ENCODE peak calls at places on chromosome 17, in five cellular contexts. Z, K, V, O and M are unnamed samples. For H3K36me3, the result is how much of the 10 kb centered on the place peaks cover.

GRCh38 chr17:30958187-30958586 is 12.7 kb upstream of the RNF135 start:
- DNase-seq in Z (peak), V (no peak), K (peak), O (no peak), M (peak)

GRCh38 chr17:9837551-9838471 is 12.1 kb downstream of the GLP2R start:
- DNase-seq in K (peak), Z (no peak), V (peak), O (peak), M (no peak)

GRCh38 chr17:46764335-46764708 is 54.2 kb downstream of the WNT3 start:
- DNase-seq in O (no peak), V (no peak), Z (no peak), K (no peak), M (no peak)

GRCh38 chr17:34254651-34255380 is at the start of gene CCL2:
- DNase-seq in V (peak), Z (peak), K (peak), O (peak), M (peak)

GRCh38 chr17:31490991-31491793 is 99.7 kb downstream of the RAB11FIP4 start:
- DNase-seq in Z (no peak), K (no peak), V (no peak), O (peak), M (peak)

GRCh38 chr17:65523853-65524664 is 37.4 kb downstream of the AXIN2 start:
- DNase-seq in K (peak), Z (peak), V (no peak), O (no peak), M (no peak)

GRCh38 chr17:1090454-1091189 is 89.2 kb downstream of the ABR start:
- DNase-seq in O (no peak), K (no peak), V (no peak), Z (no peak), M (peak)

GRCh38 chr17:78472035-78472905 is 93.8 kb downstream of the PGS1 start:
- DNase-seq in Z (no peak), K (no peak), V (no peak), O (no peak), M (no peak)

GRCh38 chr17:72477529-72477928 is 356.7 kb downstream of the SOX9 start:
- DNase-seq in V (no peak), O (peak), Z (no peak), K (no peak), M (no peak)

GRCh38 chr17:67053438-67054000 is 9.2 kb downstream of the CACNG1 start:
- DNase-seq in O (no peak), V (no peak), Z (peak), K (no peak), M (no peak)

GRCh38 chr17:3802461-3803307 is 1.7 kb upstream of the ITGAE start:
- DNase-seq in K (peak), Z (no peak), O (no peak), V (peak), M (no peak)

GRCh38 chr17:64024781-64025731 is 4.6 kb upstream of the ICAM2 start:
- DNase-seq in Z (peak), V (peak), K (no peak), O (peak), M (no peak)

GRCh38 chr17:79607941-79608728 is 2.7 kb downstream of the RBFOX3 start:
- DNase-seq in Z (no peak), K (peak), O (no peak), V (peak), M (no peak)

GRCh38 chr17:72287586-72287985 is 166.8 kb downstream of the SOX9 start:
- DNase-seq in Z (peak), K (no peak), V (no peak), O (no peak), M (peak)

GRCh38 chr17:68572138-68572842 is 28.9 kb downstream of the FAM20A start:
- DNase-seq in Z (no peak), K (peak), V (no peak), O (no peak), M (no peak)

GRCh38 chr17:39903158-39903884 is 15.1 kb downstream of the GSDMB start:
- DNase-seq in O (no peak), V (no peak), K (peak), Z (no peak), M (no peak)

GRCh38 chr17:82193520-82194236 is 19.0 kb downstream of the CCDC57 start:
- DNase-seq in O (peak), K (no peak), Z (no peak), V (no peak), M (no peak)
- H3K36me3 ChIP-seq in O (under half), K (under half), Z (under half), V (under half), M (under half)

GRCh38 chr17:45091778-45092425 is 30.8 kb downstream of the NMT1 start:
- DNase-seq in V (no peak), Z (no peak), K (peak), O (no peak), M (no peak)
- H3K36me3 ChIP-seq in V (under half), Z (half or more), K (half or more), O (under half), M (half or more)

DNA sequence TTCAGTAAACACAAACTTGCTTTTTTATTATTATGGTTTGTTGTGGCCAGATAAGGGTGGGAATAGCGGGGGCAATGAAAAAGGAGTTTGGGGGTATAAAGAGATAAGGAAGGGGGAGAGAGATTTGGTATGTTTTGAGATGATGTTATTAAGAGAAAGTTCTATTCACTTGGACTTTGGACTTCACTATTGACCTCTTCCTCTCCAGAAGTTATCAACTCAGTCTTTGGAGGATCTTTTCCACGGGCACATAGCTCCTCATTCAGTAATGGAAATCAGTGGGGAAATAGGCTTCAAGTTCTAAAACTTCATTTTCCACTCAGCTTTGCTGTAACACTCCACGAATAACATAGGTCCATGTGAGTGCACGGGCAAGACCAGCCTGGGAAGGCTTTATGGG is 23.2 kb downstream of the PROCA1 start:
- DNase-seq in O (no peak), V (no peak), Z (no peak), K (no peak), M (no peak)
- H3K36me3 ChIP-seq in O (under half), V (half or more), Z (half or more), K (half or more), M (half or more)

DNA sequence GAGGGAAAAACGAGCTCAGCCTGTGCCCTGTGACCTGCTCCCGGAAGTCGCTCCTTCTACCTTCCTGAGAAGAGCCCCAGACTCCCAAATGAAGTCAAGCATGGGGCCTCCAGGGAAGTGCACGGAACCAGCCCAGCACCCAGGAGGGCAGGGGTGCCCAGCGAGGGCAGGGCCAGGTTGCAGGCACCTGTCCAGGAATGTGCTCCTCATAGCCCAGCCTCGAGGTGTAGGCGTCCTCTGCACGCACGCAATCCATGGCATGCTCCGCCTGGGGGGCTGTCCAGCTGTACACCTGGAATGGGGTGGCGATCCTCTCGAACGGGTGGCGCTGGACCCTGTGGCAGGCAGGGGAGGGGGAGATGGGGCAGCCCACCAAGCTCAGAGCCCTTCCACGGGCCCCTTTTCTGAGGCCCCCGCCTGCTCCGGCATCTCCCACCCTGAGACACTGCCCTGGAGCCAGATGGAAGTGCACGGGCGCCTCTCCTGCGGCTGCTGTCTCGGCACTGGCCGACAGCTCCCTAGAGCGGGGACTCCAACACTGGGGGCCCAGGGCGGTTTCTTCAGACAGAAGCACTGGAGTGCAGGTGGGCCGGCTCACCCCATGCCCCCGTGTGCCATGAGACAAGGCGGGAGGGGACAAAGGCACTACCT is 10.9 kb downstream of the CLUH start:
- DNase-seq in Z (peak), O (no peak), V (peak), K (no peak), M (peak)
- H3K36me3 ChIP-seq in Z (half or more), O (under half), V (half or more), K (under half), M (half or more)